ENCODE peak calls at places on chromosomes 16 and 17, in six cellular contexts. K is trophoblast cell, S is neuronal stem cell, A is H9, R is mesendoderm, G is IMR-90. X is an unnamed sample.

GRCh38 chr16:30395155-30395991 is at the start of gene ZNF48:
- DNase-seq in K (peak), S (peak), A (peak), R (peak), G (peak), X (peak)

GRCh38 chr17:39231587-39232551 is 6.1 kb upstream of the STAC2 start:
- DNase-seq in K (no peak), S (no peak), A (peak), R (peak), G (peak), X (peak)

GRCh38 chr16:23333034-23333579 is 31.0 kb downstream of the SCNN1B start:
- DNase-seq in K (no peak), S (no peak), A (no peak), R (no peak), G (no peak), X (no peak)

GRCh38 chr17:18143044-18143936 is 34.7 kb downstream of the MYO15A start:
- DNase-seq in K (no peak), S (peak), A (peak), R (peak), G (peak), X (peak)

GRCh38 chr17:9238340-9239259 is 217.3 kb downstream of the NTN1 start:
- DNase-seq in K (no peak), S (no peak), A (no peak), R (no peak), G (no peak), X (no peak)

GRCh38 chr16:51763072-51763658 is 612.1 kb upstream of the SALL1 start:
- DNase-seq in K (no peak), S (peak), A (peak), R (peak), G (no peak), X (peak)

GRCh38 chr17:1867307-1867706 is 37.5 kb downstream of the RPA1 start:
- DNase-seq in K (no peak), S (no peak), A (no peak), R (no peak), G (no peak), X (no peak)

GRCh38 chr17:63350364-63350763 is 95.7 kb downstream of the CYB561 start:
- DNase-seq in K (no peak), S (no peak), A (no peak), R (no peak), G (no peak), X (no peak)

GRCh38 chr16:16021988-16022682 is 72.7 kb downstream of the ABCC1 start:
- DNase-seq in K (peak), S (peak), A (peak), R (peak), G (peak), X (peak)

GRCh38 chr16:2514333-2515179 is 804 bp downstream of the ATP6V0C start:
- DNase-seq in K (peak), S (no peak), A (peak), R (peak), G (no peak), X (no peak)

GRCh38 chr16:89696598-89697128 is 4.8 kb downstream of the SPATA2L start:
- DNase-seq in K (no peak), S (no peak), A (no peak), R (no peak), G (no peak), X (peak)

GRCh38 chr17:32783602-32784001 is 93.3 kb downstream of the MYO1D start:
- DNase-seq in K (no peak), S (peak), A (no peak), R (peak), G (peak), X (peak)

GRCh38 chr17:11900103-11900502 is 97.2 kb downstream of the ZNF18 start:
- DNase-seq in K (no peak), S (no peak), A (no peak), R (peak), G (no peak), X (no peak)

GRCh38 chr16:23120562-23120961 is 28.7 kb downstream of the USP31 start:
- DNase-seq in K (no peak), S (no peak), A (no peak), R (no peak), G (no peak), X (no peak)

GRCh38 chr16:71526111-71526998 is at the start of gene CHST4:
- DNase-seq in K (peak), S (peak), A (peak), R (peak), G (peak), X (peak)
- H2BK120ac ChIP-seq in K (peak), S (no peak), A (no peak), R (peak), G (no peak), X (no peak)

DNA sequence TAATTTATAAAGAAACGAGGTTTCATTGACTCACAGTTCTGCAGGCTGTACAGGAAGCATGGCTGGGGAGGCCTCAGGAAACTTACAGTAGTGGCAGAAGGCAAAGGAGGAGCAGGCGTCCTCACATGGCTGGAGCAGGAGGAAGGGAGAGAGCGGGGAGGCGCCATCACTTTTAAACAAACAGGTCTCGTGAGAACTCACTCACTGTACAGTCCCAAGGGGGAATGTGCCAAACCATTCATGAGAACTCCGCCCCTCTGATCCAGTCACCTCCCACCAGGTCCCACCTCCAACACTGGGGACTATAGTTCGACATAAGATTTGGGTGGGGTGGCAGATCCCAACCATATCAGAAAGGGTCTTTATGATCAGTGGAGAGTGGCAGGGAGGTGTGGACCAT is 392.4 kb upstream of the TNRC6C start:
- DNase-seq in K (no peak), S (no peak), A (no peak), R (no peak), G (no peak), X (no peak)
- H2BK120ac ChIP-seq in K (no peak), S (no peak), A (no peak), R (no peak), G (no peak), X (no peak)

GRCh38 chr16:75527825-75528299 is 8.0 kb downstream of the CHST5 start:
- DNase-seq in K (no peak), S (no peak), A (no peak), R (no peak), G (no peak), X (peak)
- H2BK120ac ChIP-seq in K (no peak), S (no peak), A (no peak), R (no peak), G (no peak), X (no peak)

DNA sequence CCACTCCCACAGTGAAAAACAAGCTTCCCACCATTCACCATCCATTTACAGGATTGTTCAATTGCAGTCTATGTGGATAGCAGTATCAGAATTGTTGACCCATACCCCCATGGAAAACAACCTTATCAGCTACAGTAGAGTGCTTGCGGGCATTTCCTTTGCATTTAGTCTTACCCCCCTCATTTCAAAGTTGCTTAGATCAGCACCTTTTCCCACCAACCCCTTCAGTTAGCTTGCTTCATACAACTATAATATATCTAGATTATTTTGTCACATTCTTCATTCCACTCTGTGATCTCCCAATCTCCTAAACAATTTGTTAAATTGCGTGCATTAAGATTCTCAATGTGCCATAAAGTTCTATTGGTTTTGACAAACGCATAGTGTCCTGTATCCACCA is 194.7 kb downstream of the SOX9 start:
- DNase-seq in K (no peak), S (no peak), A (no peak), R (no peak), G (no peak), X (no peak)
- H2BK120ac ChIP-seq in K (no peak), S (no peak), A (no peak), R (no peak), G (no peak), X (no peak)

GRCh38 chr17:45426561-45426960 is 6.1 kb downstream of the ARHGAP27 start:
- DNase-seq in K (no peak), S (no peak), A (no peak), R (no peak), G (no peak), X (no peak)
- H2BK120ac ChIP-seq in K (no peak), S (no peak), A (no peak), R (no peak), G (no peak), X (peak)

GRCh38 chr16:4376126-4376819 is 4.6 kb downstream of the VASN start:
- DNase-seq in K (no peak), S (no peak), A (no peak), R (no peak), G (peak), X (no peak)

GRCh38 chr16:4378202-4378666 is 6.6 kb downstream of the VASN start:
- DNase-seq in K (no peak), S (no peak), A (no peak), R (no peak), G (no peak), X (no peak)

GRCh38 chr16:4375717-4376116 is 4.1 kb downstream of the VASN start:
- DNase-seq in K (peak), S (no peak), A (no peak), R (no peak), G (no peak), X (no peak)

GRCh38 chr16:4377573-4378146 is 6.0 kb downstream of the VASN start:
- DNase-seq in K (no peak), S (no peak), A (no peak), R (peak), G (no peak), X (no peak)

DNA sequence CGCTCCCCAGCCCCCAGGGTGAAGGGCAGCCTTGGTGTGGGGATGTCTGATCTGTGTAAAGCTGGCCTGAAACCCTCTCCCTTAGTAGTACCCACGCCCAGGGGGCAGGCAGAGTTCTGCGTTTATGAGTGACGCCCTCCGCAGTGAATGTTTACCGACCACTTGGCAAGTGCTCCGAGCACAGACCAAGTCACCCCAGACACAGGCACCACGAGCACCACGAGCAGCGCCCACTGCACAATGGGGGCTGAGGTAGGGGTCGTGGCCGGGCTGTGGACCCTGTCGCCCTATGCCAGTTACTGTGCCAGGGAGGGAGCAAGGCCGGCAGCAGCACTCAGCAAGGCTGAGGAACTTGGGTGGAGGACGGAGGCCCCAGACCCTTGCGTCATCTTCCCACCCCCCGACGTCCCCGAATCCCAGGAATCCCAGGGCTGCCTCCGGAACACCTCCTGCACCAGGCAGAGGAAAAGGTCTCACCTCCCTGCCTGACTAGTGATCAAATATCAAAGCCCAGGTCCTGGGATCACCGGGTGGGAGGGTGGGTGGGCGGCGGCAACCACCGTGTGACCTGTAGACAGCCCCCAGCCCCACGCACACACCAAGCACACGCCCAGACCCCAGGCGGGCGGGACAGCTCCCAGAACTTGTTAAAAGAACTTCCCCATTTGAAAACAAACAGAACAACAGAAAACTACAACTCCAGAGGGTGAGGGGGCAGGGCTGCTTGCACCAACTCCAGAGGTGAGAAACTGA is 5.3 kb downstream of the VASN start:
- DNase-seq in K (no peak), S (no peak), A (no peak), R (peak), G (no peak), X (no peak)
- H2BK120ac ChIP-seq in K (no peak), S (no peak), A (no peak), R (no peak), G (peak), X (no peak)

GRCh38 chr16:77788196-77789084 is at the start of gene VAT1L:
- DNase-seq in K (no peak), S (peak), A (peak), R (peak), G (peak), X (peak)
- H2BK120ac ChIP-seq in K (peak), S (no peak), A (peak), R (no peak), G (peak), X (peak)

X was measured in mesenchymal stem cell.